ENCODE peak calls at places on chromosomes 16 and 17, in seven cellular contexts. B is transverse colon, I is NCI-H1105, R is NCI-H446, F is NCI-H1092 treated with DMSO at 0.1 percent for 48 hours, E is lung, Q is cardiac muscle cell. N is an unnamed sample.

GRCh38 chr17:48068491-48068961 is 20.4 kb downstream of the NFE2L1 start:
- DNase-seq in Q (no peak), R (no peak), F (no peak), B (no peak), E (no peak), I (no peak), N (no peak)

GRCh38 chr16:87551487-87551886 is 50.8 kb upstream of the JPH3 start:
- DNase-seq in E (no peak), F (no peak), I (no peak), B (no peak), R (no peak), Q (no peak), N (no peak)

GRCh38 chr16:79269211-79269863 is 331.2 kb downstream of the MAF start:
- DNase-seq in E (no peak), F (no peak), Q (no peak), I (no peak), B (no peak), R (no peak), N (no peak)

GRCh38 chr17:78890111-78890897 is 12.7 kb downstream of the CEP295NL start:
- DNase-seq in B (peak), F (no peak), I (no peak), R (no peak), E (peak), Q (no peak), N (no peak)

GRCh38 chr17:39082482-39082881 is 69.0 kb downstream of the PLXDC1 start:
- DNase-seq in R (no peak), B (no peak), E (no peak), I (no peak), Q (no peak), F (no peak), N (no peak)

GRCh38 chr16:4266372-4266771 is 6.5 kb downstream of the TFAP4 start:
- DNase-seq in Q (no peak), B (no peak), E (no peak), R (no peak), I (no peak), F (no peak), N (no peak)

GRCh38 chr17:75740215-75740614 is 19.0 kb downstream of the ITGB4 start:
- DNase-seq in B (no peak), E (no peak), F (no peak), Q (no peak), R (no peak), I (no peak), N (no peak)

GRCh38 chr16:53745126-53745525 is 41.2 kb downstream of the FTO start:
- DNase-seq in B (no peak), Q (no peak), E (no peak), R (no peak), I (no peak), F (no peak), N (no peak)

GRCh38 chr16:74773431-74774222 is 993 bp downstream of the FA2H start:
- DNase-seq in F (no peak), E (no peak), Q (no peak), R (no peak), I (no peak), B (peak), N (no peak)

GRCh38 chr17:13600475-13601316 is 1.0 kb downstream of the HS3ST3A1 start:
- DNase-seq in F (no peak), Q (peak), B (no peak), R (no peak), E (no peak), I (no peak), N (peak)

GRCh38 chr17:35239823-35240222 is 3.0 kb upstream of the SLFN5 start:
- DNase-seq in B (no peak), F (no peak), R (no peak), Q (no peak), I (no peak), E (no peak), N (no peak)

N was measured in nephron progenitor cell.